ENCODE peak calls at places on chromosomes 4 and X, in six cellular contexts. F is GM12878, W is suprapubic skin, H is transverse colon, G is prostate gland, Q is HepG2. I is an unnamed sample.

GRCh38 chr4:147693202-147693601 is 9.2 kb upstream of the PRMT9 start:
- DNase-seq in F (no peak), W (no peak), H (no peak), G (no peak), Q (no peak), I (no peak)

GRCh38 chr4:106763044-106763443 is 273.1 kb downstream of the DKK2 start:
- DNase-seq in F (no peak), W (no peak), H (no peak), G (no peak), Q (no peak), I (no peak)

GRCh38 chrX:41320393-41320792 is 13.6 kb upstream of the DDX3X start:
- DNase-seq in F (no peak), W (no peak), H (no peak), G (no peak), Q (no peak), I (no peak)

GRCh38 chr4:675036-675804 is 878 bp downstream of the MYL5 start:
- DNase-seq in F (no peak), W (no peak), H (peak; percentile 21), G (no peak), Q (no peak), I (no peak)

GRCh38 chr4:158778712-158779111 is 9.9 kb downstream of the FNIP2 start:
- DNase-seq in F (no peak), W (no peak), H (peak; percentile 56), G (no peak), Q (no peak), I (no peak)

GRCh38 chr4:151674804-151675290 is 86.0 kb downstream of the GATB start:
- DNase-seq in F (no peak), W (no peak), H (peak; percentile 56), G (peak; percentile 78), Q (no peak), I (no peak)

GRCh38 chr4:55865228-55865806 is 11.9 kb downstream of the EXOC1 start:
- DNase-seq in F (no peak), W (no peak), H (no peak), G (no peak), Q (no peak), I (no peak)

GRCh38 chr4:1055721-1056590 is 44.5 kb downstream of the FGFRL1 start:
- DNase-seq in F (no peak), W (peak; percentile 80), H (peak; percentile 63), G (peak; percentile 5), Q (no peak), I (no peak)

GRCh38 chr4:92299152-92299551 is 4.6 kb upstream of the GRID2 start:
- DNase-seq in F (no peak), W (no peak), H (no peak), G (no peak), Q (no peak), I (no peak)

GRCh38 chrX:72130762-72131231 is 918 bp downstream of the RTL5 start:
- DNase-seq in F (no peak), W (no peak), H (no peak), G (no peak), Q (no peak), I (no peak)

GRCh38 chrX:72129661-72130060 is 2.1 kb downstream of the RTL5 start:
- DNase-seq in F (no peak), W (no peak), H (no peak), G (no peak), Q (no peak), I (no peak)

GRCh38 chrX:72130156-72130761 is 1.5 kb downstream of the RTL5 start:
- DNase-seq in F (no peak), W (no peak), H (no peak), G (no peak), Q (no peak), I (no peak)

GRCh38 chrX:72132456-72132855 is 741 bp upstream of the RTL5 start:
- DNase-seq in F (no peak), W (no peak), H (no peak), G (no peak), Q (no peak), I (no peak)

GRCh38 chrX:72131317-72132294 is at the start of gene RTL5:
- DNase-seq in F (no peak), W (peak; percentile 89), H (peak; percentile 81), G (peak; percentile 78), Q (peak; percentile 1), I (peak; percentile 42)
- TF ChIP-seq POLR2AphosphoS5 in F (no peak), W (no peak), H (peak; percentile 6), G (peak; percentile 62), Q (no peak), I (no peak)

GRCh38 chr4:143618811-143619210 is 81.7 kb downstream of the FREM3 start:
- DNase-seq in F (no peak), W (no peak), H (no peak), G (no peak), Q (no peak), I (no peak)
- TF ChIP-seq POLR2A in F (no peak), W (no peak), H (no peak), G (no peak), Q (no peak), I (no peak)

GRCh38 chr4:10120943-10121567 is 4.5 kb upstream of the WDR1 start:
- DNase-seq in F (no peak), W (no peak), H (no peak), G (no peak), Q (peak; percentile 77), I (no peak)
- TF ChIP-seq POLR2AphosphoS5 in F (no peak), W (no peak), H (no peak), G (no peak), Q (no peak), I (no peak)

DNA sequence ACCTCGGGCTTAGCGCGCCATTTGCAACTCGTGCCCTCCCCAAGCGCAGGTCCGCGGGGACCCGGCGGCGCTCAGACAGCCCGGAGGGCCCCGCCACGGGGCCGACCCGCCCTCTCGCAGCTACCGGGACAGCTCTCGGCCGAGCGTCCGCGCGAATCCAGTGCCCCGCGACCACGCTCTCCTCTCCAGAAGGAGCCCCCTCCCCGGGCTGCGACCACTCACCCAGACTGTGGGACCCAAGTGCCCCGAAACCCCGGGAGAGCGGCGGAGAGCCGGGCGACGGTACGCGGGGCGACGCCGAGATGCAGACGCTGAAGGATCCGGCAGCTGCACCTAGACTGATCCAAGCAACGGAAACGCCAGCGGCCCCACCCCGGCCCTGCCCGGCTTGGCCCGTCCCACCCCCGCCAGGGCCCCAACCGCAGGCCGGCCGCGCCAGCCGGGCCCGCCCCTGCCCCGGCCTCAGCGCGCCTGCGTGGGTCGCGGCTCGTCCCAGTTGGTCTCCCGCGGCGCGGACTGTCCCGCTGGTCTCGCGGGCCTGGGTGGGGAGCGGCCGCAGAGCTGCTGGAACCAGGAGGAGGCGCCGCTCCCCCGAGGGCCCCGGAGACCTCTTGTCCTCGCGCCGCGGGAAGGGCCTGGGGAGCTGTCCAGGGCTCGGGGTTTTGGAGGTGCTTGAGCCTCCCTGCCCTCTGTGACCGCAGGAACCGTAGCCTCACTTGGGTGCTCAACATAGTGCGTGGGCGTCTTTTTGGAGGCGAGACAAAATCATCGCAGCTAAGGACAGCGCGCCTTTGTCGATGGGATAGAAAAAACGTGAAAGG is at the start of gene ANXA5:
- DNase-seq in F (no peak), W (peak; percentile 92), H (peak; percentile 91), G (peak; percentile 85), Q (peak; percentile 63), I (peak; percentile 53)
- TF ChIP-seq POLR2A in F (peak; percentile 94), W (peak; percentile 54), H (peak; percentile 79), G (peak; percentile 77), Q (peak; percentile 87), I (peak; percentile 38)

DNA sequence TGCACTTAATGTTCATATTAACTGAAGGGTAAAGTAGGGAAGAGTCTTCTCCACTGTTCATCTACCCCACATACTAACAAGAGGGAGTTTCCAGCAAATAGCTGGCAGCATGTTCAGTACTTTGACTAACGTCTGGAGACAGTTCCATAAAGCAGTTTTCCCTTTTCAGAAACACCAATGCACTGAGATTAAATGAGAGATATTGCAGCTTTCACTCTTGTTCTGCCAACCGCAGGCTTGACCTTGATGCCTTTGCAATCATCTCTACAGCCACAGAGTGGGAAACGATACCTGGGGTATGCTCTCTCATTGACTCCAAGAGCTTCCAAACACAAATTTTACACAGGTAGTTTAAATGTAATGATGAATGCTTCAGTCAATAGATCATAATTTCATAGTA is 2123.1 kb upstream of the TENM3 start:
- DNase-seq in F (no peak), W (no peak), H (no peak), G (no peak), Q (no peak), I (no peak)
- TF ChIP-seq POLR2AphosphoS5 in F (no peak), W (no peak), H (no peak), G (no peak), Q (no peak), I (no peak)

GRCh38 chr4:10097906-10098769 is 18.5 kb downstream of the WDR1 start:
- DNase-seq in F (no peak), W (no peak), H (no peak), G (no peak), Q (no peak), I (no peak)

GRCh38 chr4:10099521-10100325 is 16.9 kb downstream of the WDR1 start:
- DNase-seq in F (no peak), W (no peak), H (no peak), G (no peak), Q (no peak), I (no peak)

GRCh38 chr4:10100734-10101216 is 15.8 kb downstream of the WDR1 start:
- DNase-seq in F (no peak), W (no peak), H (peak; percentile 42), G (no peak), Q (no peak), I (no peak)

GRCh38 chr4:10096976-10097330 is 19.6 kb downstream of the WDR1 start:
- DNase-seq in F (no peak), W (no peak), H (no peak), G (no peak), Q (no peak), I (no peak)

GRCh38 chr4:10098770-10099139 is 17.8 kb downstream of the WDR1 start:
- DNase-seq in F (no peak), W (no peak), H (no peak), G (no peak), Q (no peak), I (no peak)
- TF ChIP-seq POLR2A in F (peak; percentile 69), W (no peak), H (no peak), G (no peak), Q (no peak), I (no peak)

GRCh38 chr4:67700119-67700873 is 659 bp downstream of the UBA6 start:
- DNase-seq in F (no peak), W (no peak), H (no peak), G (no peak), Q (no peak), I (peak; percentile 26)
- TF ChIP-seq POLR2AphosphoS5 in F (no peak), W (no peak), H (no peak), G (no peak), Q (no peak), I (no peak)

DNA sequence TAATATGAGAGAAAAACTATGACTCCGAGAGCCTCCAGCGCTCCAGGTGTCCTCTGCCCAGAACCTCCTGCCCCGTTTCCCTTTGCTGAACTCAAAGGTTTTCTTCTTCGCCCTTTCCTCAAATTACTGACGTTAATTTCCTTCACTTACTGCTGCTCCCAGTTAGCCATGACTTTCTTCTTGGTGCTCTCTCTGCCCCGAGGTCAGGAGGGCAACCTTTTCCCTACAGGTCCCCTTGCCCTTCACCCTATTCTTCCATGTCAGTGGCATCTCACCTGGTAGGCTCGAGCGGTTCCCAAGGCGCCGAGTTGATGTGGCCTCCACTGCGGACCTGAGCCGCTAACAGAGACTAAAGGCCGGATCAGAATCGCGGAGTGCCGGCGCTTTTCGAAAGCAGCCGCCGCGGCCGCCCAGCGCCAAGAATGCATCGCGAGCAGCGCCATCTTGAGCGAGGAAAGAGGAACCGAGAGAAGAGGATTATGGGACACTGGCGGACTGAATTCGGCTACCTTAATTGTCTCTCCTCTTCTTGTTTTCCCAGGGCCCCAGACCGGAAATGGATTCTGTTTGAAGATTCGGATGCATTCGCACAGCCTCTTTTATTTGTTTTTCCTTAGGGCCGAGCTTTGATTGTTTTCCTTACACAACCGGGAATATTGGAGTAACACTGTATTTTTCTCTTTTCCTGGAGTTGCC is at the start of gene ABCB7:
- DNase-seq in F (peak; percentile 34), W (peak; percentile 74), H (peak; percentile 68), G (peak; percentile 70), Q (peak; percentile 65), I (peak; percentile 18)
- TF ChIP-seq POLR2A in F (peak; percentile 84), W (no peak), H (peak; percentile 40), G (no peak), Q (peak; percentile 53), I (peak; percentile 55)

I was measured in GM12891.